ENCODE peak calls at places on chromosome 20, in five cellular contexts. I, W, V, U and Q are unnamed samples.

GRCh38 chr20:62198931-62199330 is 16.1 kb downstream of the MTG2 start:
- DNase-seq in W (no peak), I (no peak), U (no peak), V (no peak), Q (no peak)

GRCh38 chr20:53331151-53331973 is 262.3 kb downstream of the ZNF217 start:
- DNase-seq in U (peak; percentile 15), I (peak; percentile 88), W (peak; percentile 28), V (peak; percentile 83), Q (no peak)

GRCh38 chr20:14777571-14777970 is 440.2 kb upstream of the FLRT3 start:
- DNase-seq in W (no peak), V (no peak), U (no peak), I (peak; percentile 26), Q (no peak)

GRCh38 chr20:62641749-62642665 is at the start of gene SLCO4A1:
- DNase-seq in U (peak; percentile 98), V (peak; percentile 89), W (peak; percentile 48), I (peak; percentile 65), Q (peak; percentile 90)

GRCh38 chr20:11409526-11409925 is 508.2 kb upstream of the BTBD3 start:
- DNase-seq in U (no peak), I (no peak), V (no peak), W (no peak), Q (no peak)

GRCh38 chr20:21609221-21609620 is 95.4 kb upstream of the NKX2-2 start:
- DNase-seq in U (no peak), V (peak; percentile 43), W (no peak), I (peak; percentile 28), Q (no peak)

GRCh38 chr20:41318271-41318649 is 729 bp upstream of the ZHX3 start:
- DNase-seq in W (no peak), I (no peak), U (no peak), V (no peak), Q (no peak)

GRCh38 chr20:54228841-54229240 is 21.0 kb downstream of the PFDN4 start:
- DNase-seq in I (peak; percentile 56), U (no peak), V (peak; percentile 68), W (no peak), Q (no peak)

GRCh38 chr20:17630806-17631195 is 51.2 kb downstream of the RRBP1 start:
- DNase-seq in V (no peak), I (no peak), W (no peak), U (no peak), Q (no peak)

GRCh38 chr20:16951876-16952275 is 203.7 kb downstream of the OTOR start:
- DNase-seq in U (no peak), I (no peak), V (no peak), W (no peak), Q (no peak)

GRCh38 chr20:22984611-22985010 is 50.5 kb upstream of the SSTR4 start:
- DNase-seq in V (peak; percentile 11), U (no peak), W (no peak), I (no peak), Q (no peak)

GRCh38 chr20:3452127-3452526 is 18.7 kb upstream of the ATRN start:
- DNase-seq in U (no peak), I (no peak), V (no peak), W (no peak), Q (no peak)

GRCh38 chr20:60242836-60243520 is 284.8 kb downstream of the CDH26 start:
- DNase-seq in W (no peak), I (peak; percentile 62), V (no peak), U (no peak), Q (no peak)

GRCh38 chr20:23156170-23156841 is 70.2 kb upstream of the CD93 start:
- DNase-seq in V (peak; percentile 86), I (peak; percentile 90), W (peak; percentile 78), U (no peak), Q (no peak)

GRCh38 chr20:12570371-12570770 is 438.4 kb upstream of the SPTLC3 start:
- DNase-seq in V (peak; percentile 67), W (no peak), I (no peak), U (peak; percentile 47), Q (peak; percentile 18)

GRCh38 chr20:14953736-14954135 is 616.3 kb upstream of the FLRT3 start:
- DNase-seq in U (no peak), I (no peak), W (no peak), V (no peak), Q (no peak)

GRCh38 chr20:61436674-61437279 is 184.7 kb downstream of the CDH4 start:
- DNase-seq in I (peak; percentile 51), U (no peak), V (no peak), W (no peak), Q (no peak)

GRCh38 chr20:61295726-61296628 is 43.9 kb downstream of the CDH4 start:
- DNase-seq in W (no peak), U (peak; percentile 39), I (no peak), V (no peak), Q (no peak)

GRCh38 chr20:23403721-23404120 is 17.6 kb downstream of the NAPB start:
- DNase-seq in U (no peak), V (no peak), W (no peak), I (no peak), Q (no peak)

GRCh38 chr20:24584538-24585356 is 115.3 kb downstream of the SYNDIG1 start:
- DNase-seq in U (no peak), W (no peak), I (peak; percentile 86), V (peak; percentile 34), Q (peak; percentile 24)

GRCh38 chr20:46870041-46870440 is 24.6 kb upstream of the EYA2 start:
- DNase-seq in W (no peak), V (no peak), I (no peak), U (no peak), Q (no peak)

GRCh38 chr20:56945057-56945456 is 316.0 kb downstream of the TFAP2C start:
- DNase-seq in I (peak; percentile 68), W (no peak), U (no peak), V (peak; percentile 18), Q (peak; percentile 11)

GRCh38 chr20:9177278-9177677 is 108.4 kb downstream of the PLCB4 start:
- DNase-seq in I (no peak), V (no peak), U (no peak), W (no peak), Q (no peak)

GRCh38 chr20:61297981-61298380 is 45.9 kb downstream of the CDH4 start:
- DNase-seq in U (no peak), W (no peak), I (peak; percentile 49), V (peak; percentile 25), Q (no peak)

GRCh38 chr20:47464380-47465101 is 37.1 kb upstream of the NCOA3 start:
- DNase-seq in I (peak; percentile 96), W (peak; percentile 36), V (peak; percentile 100), U (peak; percentile 22), Q (no peak)

GRCh38 chr20:56440346-56441007 is 27.9 kb upstream of the RTF2 start:
- DNase-seq in V (no peak), I (no peak), W (no peak), U (no peak), Q (no peak)

GRCh38 chr20:56343861-56344381 is 14.9 kb upstream of the FAM210B start:
- DNase-seq in U (peak; percentile 87), W (no peak), I (peak; percentile 75), V (peak; percentile 61), Q (no peak)

GRCh38 chr20:46199198-46199597 is 81.1 kb downstream of the CD40 start:
- DNase-seq in I (no peak), U (no peak), V (no peak), W (no peak), Q (no peak)

GRCh38 chr20:50903353-50904051 is 27.7 kb downstream of the ADNP start:
- DNase-seq in U (no peak), W (no peak), I (no peak), V (no peak), Q (no peak)
- H3K4me2 ChIP-seq in U (no peak overlapping the region), W (no peak overlapping the region), I (no peak overlapping the region), V (no peak overlapping the region), Q (no peak overlapping the region)

DNA sequence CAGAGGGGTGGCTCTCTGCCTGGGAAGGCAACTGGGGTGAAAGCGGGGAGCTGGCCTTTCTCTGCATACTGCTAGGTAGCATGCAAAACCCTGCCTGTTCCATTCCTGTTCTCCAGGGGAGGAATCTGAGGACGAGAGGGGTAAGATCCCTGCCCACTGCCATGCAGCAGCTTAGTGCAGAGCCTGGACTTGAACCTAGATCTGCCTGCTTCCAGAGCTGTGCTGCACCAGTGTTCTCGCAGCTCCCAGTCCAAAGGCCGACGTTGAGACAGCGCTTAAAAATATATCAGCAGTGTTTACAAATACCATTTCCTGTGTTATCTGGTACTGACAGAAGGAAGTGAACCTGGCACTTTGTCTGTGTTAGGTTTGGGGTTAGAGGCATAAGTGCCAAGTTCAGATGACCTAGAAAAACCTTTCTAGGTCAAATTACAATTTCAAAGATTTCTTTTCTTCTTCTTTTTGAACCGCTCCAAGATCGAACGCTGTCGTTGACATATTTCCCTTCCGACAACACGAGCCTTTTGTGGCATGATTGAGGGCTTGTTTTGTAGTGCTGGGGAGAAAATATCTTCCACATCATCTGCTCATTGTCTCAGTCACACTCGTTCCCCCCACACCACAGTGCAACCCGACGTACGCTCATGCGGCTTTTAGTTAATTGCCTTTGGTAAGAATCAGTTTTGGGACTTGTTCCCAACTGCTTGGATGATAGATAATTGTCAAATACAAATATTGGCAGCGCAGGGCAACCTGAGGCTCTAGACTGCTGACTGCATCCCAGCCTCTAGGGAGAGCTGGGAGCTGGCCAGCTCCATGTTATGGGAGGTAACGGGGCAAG is 44.6 kb downstream of the TOX2 start:
- DNase-seq in W (no peak), U (no peak), V (peak; percentile 19), I (peak; percentile 47), Q (peak; percentile 20)
- TF ChIP-seq EZH2phosphoT487 in W (no peak), U (no peak), V (no peak), I (no peak), Q (no peak)

DNA sequence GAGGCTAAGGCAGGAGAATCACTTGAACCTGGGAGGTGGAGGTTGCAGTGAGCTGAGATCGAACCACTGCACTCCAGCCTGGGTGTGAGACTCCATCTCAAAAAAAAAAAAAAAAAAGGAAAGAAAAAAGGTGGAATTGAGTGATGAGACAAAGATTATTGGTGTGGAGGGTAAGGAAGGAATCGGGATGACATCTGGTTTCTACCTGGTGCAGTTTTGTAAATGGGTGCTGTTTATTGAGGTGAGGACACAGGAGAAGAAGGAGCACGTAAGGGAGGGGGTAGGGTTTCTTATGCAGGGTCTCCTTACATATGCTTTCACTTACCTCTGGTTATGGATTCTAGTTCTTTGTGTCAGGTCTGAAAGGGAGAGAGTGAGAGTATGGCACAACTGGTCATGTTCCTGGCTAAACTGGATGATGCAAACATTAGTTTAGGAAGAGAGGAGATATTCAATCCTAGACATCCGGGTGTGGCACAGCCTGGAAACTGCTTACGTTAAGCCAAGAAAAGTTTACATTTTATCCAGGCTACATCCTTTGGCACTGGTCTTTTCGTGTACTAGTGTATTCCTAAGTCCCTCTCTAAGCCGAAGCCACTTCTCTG is 5.4 kb downstream of the RALY start:
- DNase-seq in V (no peak), W (no peak), I (peak; percentile 22), U (no peak), Q (no peak)
- H3K4me2 ChIP-seq in V (no peak overlapping the region), W (no peak overlapping the region), I (no peak overlapping the region), U (no peak overlapping the region), Q (no peak overlapping the region)

DNA sequence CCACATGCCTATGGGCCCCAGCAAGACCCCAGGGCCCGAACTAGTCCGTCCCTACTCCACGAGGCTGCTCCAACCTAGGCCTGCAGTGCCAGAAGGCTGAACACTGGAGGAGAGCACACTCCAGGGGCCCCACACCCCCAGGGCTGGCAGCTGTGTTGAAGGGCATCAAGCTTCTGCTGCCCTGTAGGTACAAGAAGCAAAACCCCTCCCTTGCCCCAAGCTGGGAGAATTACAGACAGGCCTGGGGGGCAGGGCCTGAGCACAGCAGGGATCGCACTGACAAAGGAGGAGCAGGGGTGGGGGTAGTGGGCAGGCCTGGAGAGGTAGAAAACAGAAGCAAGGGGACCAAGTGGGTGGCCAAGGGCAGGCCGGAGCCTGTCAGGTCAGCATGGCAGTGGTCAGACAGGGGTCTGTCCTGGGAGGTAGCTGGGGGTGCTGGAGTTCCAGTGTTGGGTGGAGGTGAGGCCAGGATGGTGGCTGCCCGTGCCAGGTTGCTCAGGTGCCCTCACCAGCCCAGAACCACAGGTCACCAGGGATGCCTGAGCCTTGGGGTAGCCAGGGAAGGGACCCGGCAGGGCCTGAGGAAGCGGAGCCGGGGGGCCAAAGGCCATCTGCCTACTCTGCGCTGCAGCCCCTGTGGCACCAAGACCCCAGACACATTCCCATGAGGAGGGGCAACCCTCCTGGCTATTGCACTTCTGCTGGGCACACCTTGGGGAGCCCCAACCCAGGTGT is 2.9 kb upstream of the UCKL1 start:
- DNase-seq in W (no peak), U (no peak), I (no peak), V (no peak), Q (no peak)
- TF ChIP-seq EZH2phosphoT487 in W (no peak), U (no peak), I (no peak), V (no peak), Q (no peak)